ENCODE peak calls at places on chromosomes 5 and 9, in six cellular contexts. L, R, H, Z, I and G are unnamed samples.

GRCh38 chr5:92019376-92019990 is 636.4 kb upstream of the ARRDC3 start:
- DNase-seq in L (no peak), R (no peak), H (no peak), Z (no peak), I (no peak), G (no peak)

GRCh38 chr9:91177081-91177480 is 184.6 kb downstream of the AUH start:
- DNase-seq in L (no peak), R (no peak), H (no peak), Z (no peak), I (no peak), G (no peak)

GRCh38 chr9:91824591-91825339 is 125.3 kb downstream of the ROR2 start:
- DNase-seq in L (no peak), R (peak; percentile 80), H (peak; percentile 46), Z (no peak), I (no peak), G (peak; percentile 75)

GRCh38 chr5:76849767-76850291 is at the start of gene S100Z:
- DNase-seq in L (no peak), R (peak; percentile 37), H (no peak), Z (no peak), I (no peak), G (no peak)

GRCh38 chr5:1801954-1802295 is 718 bp downstream of the NDUFS6 start:
- DNase-seq in L (no peak), R (no peak), H (peak; percentile 37), Z (no peak), I (no peak), G (no peak)

GRCh38 chr9:92641092-92641809 is 28.7 kb downstream of the IPPK start:
- DNase-seq in L (peak; percentile 13), R (no peak), H (no peak), Z (no peak), I (no peak), G (peak; percentile 16)

GRCh38 chr5:140576776-140577201 is 12.2 kb downstream of the SLC35A4 start:
- DNase-seq in L (no peak), R (peak; percentile 38), H (no peak), Z (no peak), I (no peak), G (no peak)

GRCh38 chr5:104513621-104514020 is 951.0 kb upstream of the NUDT12 start:
- DNase-seq in L (no peak), R (peak; percentile 15), H (no peak), Z (no peak), I (no peak), G (no peak)

GRCh38 chr5:10293907-10294662 is 13.6 kb downstream of the CMBL start:
- DNase-seq in L (no peak), R (no peak), H (no peak), Z (no peak), I (no peak), G (no peak)

GRCh38 chr5:181181650-181182565 is 23.1 kb downstream of the TRIM7 start:
- DNase-seq in L (peak; percentile 82), R (peak; percentile 84), H (peak; percentile 77), Z (peak; percentile 76), I (no peak), G (peak; percentile 46)

DNA sequence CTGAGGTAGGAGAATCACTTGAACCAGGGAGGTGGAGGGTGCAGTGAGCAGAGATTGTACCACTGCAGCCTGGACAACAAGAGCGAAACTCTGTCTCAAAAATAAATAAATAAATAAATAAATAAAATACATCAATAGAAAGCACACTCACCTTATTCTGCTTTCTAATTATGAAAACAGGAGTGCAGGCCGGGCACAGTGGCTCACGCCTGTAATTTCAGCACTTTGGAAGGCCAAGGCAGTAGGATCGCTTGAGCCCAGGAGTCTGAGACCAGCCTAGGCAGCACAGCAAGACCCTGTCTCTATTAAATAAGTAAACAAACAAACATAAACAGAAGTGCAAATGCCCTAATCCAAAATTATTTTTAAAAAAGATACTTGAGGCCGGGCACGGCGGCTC is 2.3 kb downstream of the PWWP2A start:
- DNase-seq in L (no peak), R (no peak), H (no peak), Z (no peak), I (no peak), G (no peak)
- H3K4me3 ChIP-seq in L (no peak overlapping the region), R (no peak overlapping the region), H (no peak overlapping the region), Z (no peak overlapping the region), I (no peak overlapping the region), G (no peak overlapping the region)

DNA sequence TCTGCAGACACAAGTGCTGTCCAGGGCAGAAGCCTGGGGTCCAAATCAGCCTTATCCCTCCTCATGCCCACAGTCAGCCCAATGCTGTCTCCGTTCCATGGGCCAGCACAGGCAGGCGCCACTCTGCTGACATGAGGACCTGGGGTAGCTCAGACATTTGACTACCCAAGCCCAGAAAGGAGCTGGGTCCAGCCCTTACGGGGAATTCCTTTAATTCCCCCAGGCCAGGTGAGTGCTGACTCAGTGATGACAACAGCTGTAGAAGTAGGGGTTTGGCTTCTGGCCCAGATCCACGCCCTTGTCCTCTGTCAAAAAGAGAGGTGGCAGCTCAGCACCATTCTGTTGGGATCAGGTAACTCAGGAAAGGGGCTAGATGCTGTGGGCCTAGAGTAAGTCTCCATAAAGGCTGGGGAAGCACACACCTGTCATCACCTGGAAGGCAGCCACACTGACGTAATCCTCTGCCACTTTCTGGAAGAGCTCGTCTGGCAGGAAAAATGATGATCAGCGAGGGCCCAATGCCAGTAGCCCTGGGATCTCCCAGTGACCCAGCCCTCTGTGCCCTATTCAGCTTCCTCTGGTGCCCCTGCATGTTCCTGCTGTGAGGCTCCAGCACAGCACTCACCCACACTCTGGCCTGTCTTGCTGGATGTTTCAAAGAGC is 1.9 kb downstream of the RAB24 start:
- DNase-seq in L (peak; percentile 67), R (no peak), H (peak; percentile 93), Z (no peak), I (no peak), G (no peak)
- H3K4me3 ChIP-seq in L (no peak overlapping the region), R (no peak overlapping the region), H (peak overlapping the region; percentile 95), Z (no peak overlapping the region), I (peak overlapping the region; percentile 80), G (no peak overlapping the region)

GRCh38 chr9:127313042-127313560 is 48.5 kb downstream of the GARNL3 start:
- DNase-seq in L (no peak), R (no peak), H (no peak), Z (no peak), I (no peak), G (no peak)

GRCh38 chr9:127307802-127308201 is 43.2 kb downstream of the GARNL3 start:
- DNase-seq in L (peak; percentile 34), R (no peak), H (no peak), Z (no peak), I (no peak), G (no peak)

GRCh38 chr9:127308559-127309429 is 44.2 kb downstream of the GARNL3 start:
- DNase-seq in L (no peak), R (peak; percentile 75), H (no peak), Z (no peak), I (no peak), G (no peak)

GRCh38 chr9:127311239-127311741 is 46.7 kb downstream of the GARNL3 start:
- DNase-seq in L (peak; percentile 65), R (peak; percentile 63), H (peak; percentile 64), Z (peak; percentile 68), I (no peak), G (no peak)

GRCh38 chr9:127309715-127310114 is 45.1 kb downstream of the GARNL3 start:
- DNase-seq in L (no peak), R (no peak), H (no peak), Z (no peak), I (no peak), G (no peak)
- H3K4me3 ChIP-seq in L (no peak overlapping the region), R (no peak overlapping the region), H (no peak overlapping the region), Z (no peak overlapping the region), I (no peak overlapping the region), G (no peak overlapping the region)

DNA sequence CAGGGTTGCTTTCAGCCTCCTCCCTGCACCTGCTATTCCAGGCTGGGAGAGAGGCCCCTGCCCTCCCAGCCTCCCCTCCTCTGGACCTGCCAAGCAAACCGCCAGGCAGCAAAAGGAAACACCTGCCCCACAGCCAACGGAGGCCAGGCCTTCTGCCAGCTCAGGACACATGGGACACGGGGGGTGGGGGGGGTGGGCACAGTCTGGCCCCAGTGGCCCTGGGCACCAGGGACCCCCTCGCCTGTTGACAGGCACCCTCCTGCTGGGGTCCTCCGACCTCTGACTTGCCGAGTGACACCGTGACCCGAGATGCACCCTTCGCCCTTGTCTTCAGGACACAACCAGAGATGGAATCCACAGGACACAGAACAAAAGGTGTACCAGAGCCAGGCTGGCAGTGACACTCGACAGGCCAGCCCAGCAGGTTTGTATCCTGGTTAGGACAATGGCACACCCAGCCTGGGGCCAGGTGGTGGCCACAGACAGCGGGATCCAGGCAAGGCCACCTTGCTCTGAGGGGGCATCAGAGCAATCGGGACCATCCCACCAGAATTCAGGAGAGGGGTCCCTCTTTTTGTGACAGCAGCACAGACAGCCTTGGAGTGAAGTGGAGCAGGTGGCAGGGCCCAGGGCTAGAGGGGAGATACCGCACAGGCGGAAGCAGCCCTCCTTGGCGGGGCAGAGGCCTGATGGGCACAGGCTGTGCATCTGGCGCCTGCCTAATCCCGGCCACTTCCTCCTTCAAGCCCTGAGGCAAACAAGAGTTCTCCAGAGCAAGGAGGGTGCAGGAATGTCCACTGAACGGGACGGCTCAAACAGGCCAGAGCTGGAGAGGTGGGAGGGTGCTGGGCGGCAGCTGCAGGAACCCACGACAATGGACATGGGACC is 1.3 kb upstream of the TMEM210 start:
- DNase-seq in L (peak; percentile 74), R (no peak), H (peak; percentile 43), Z (no peak), I (no peak), G (no peak)
- H3K4me3 ChIP-seq in L (no peak overlapping the region), R (no peak overlapping the region), H (no peak overlapping the region), Z (no peak overlapping the region), I (no peak overlapping the region), G (no peak overlapping the region)

GRCh38 chr5:2996687-2997086 is 245.2 kb upstream of the IRX2 start:
- DNase-seq in L (no peak), R (no peak), H (no peak), Z (no peak), I (no peak), G (no peak)
- H3K4me3 ChIP-seq in L (no peak overlapping the region), R (no peak overlapping the region), H (no peak overlapping the region), Z (no peak overlapping the region), I (no peak overlapping the region), G (no peak overlapping the region)

DNA sequence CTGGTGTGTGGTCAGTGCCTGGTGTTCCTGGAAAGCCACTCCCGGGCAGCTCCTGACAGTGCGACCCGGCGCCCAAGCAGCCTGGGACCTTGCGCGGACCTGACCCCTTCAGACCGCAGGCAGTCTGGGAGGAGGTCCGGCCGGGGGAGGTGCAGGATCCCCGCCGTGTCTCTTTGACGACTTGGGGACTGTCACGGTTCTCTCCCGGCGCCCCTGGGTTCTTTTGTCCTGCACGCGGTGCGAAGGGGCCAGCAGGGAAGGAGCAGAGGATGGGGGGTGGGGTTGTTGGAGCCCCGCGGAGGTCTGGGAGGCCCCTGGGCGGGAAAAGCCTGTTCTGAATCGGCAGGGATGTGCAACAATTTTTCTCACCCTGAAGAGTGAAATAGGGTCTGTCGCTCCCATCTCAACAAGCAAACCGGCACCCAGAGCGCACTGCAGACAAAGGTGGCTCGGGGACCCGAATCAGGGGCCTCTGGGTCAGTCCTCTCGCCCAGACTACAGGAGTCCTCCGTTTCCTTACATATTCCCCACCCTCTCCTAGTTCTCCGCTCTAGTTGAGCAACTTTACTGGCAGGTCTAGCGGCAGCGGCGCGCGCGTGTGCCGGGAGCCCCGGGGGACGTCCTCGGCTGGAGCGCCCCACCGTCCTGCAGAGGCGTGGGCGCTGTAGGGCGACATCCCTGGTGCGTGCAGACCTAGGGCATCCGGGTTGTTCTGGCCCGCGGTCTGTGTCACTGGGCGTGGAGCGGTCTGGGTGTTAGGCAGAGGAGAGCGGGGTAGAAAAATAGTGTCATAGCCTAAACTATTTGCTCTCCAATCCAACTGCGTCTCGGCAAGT is 1.2 kb downstream of the VCAN start:
- DNase-seq in L (no peak), R (peak; percentile 70), H (peak; percentile 29), Z (peak; percentile 71), I (peak; percentile 61), G (peak; percentile 57)
- H3K4me3 ChIP-seq in L (peak overlapping the region; percentile 38), R (peak overlapping the region; percentile 90), H (peak overlapping the region; percentile 29), Z (peak overlapping the region; percentile 74), I (peak overlapping the region; percentile 63), G (peak overlapping the region; percentile 46)